ENCODE peak calls at places on chromosomes 12 and 14, in ten cellular contexts. N, J, Z, C, A, O, G, B, I and W are unnamed samples.

GRCh38 chr12:30694412-30694955 is 1.2 kb downstream of the IPO8 start:
- DNase-seq in J (no peak), C (no peak), A (no peak), N (no peak), Z (peak), B (no peak), G (no peak), I (no peak), O (no peak), W (no peak)

GRCh38 chr14:83709116-83709515 is 1820.8 kb upstream of the FLRT2 start:
- DNase-seq in J (no peak), C (no peak), A (no peak), B (no peak), N (no peak), I (no peak), Z (no peak), G (no peak), O (no peak), W (no peak)

GRCh38 chr14:99009875-99010274 is 262.1 kb downstream of the BCL11B start:
- DNase-seq in Z (no peak), O (no peak), A (no peak), G (no peak), N (no peak), C (no peak), I (no peak), J (no peak), B (peak), W (no peak)

GRCh38 chr12:114916124-114916523 is 232.1 kb upstream of the TBX3 start:
- DNase-seq in A (no peak), N (no peak), G (no peak), J (no peak), C (peak), I (no peak), B (no peak), O (no peak), Z (peak), W (no peak)

GRCh38 chr14:95828649-95829265 is 47.9 kb upstream of the TUNAR start:
- DNase-seq in B (no peak), I (no peak), G (no peak), N (no peak), J (no peak), C (no peak), O (no peak), Z (no peak), A (no peak), W (no peak)

GRCh38 chr12:1360812-1361211 is 233.6 kb downstream of the FBXL14 start:
- DNase-seq in O (no peak), G (no peak), N (no peak), A (no peak), Z (peak), I (no peak), B (no peak), J (no peak), C (no peak), W (no peak)

GRCh38 chr12:100545092-100545491 is 28.4 kb upstream of the GAS2L3 start:
- DNase-seq in O (no peak), I (no peak), C (no peak), Z (peak), N (no peak), B (no peak), A (no peak), G (no peak), J (no peak), W (no peak)

GRCh38 chr12:32418903-32419519 is 19.7 kb downstream of the FGD4 start:
- DNase-seq in Z (no peak), I (no peak), C (no peak), O (no peak), A (no peak), B (no peak), J (no peak), N (no peak), G (no peak), W (no peak)

GRCh38 chr12:3294481-3294911 is 196.5 kb upstream of the PRMT8 start:
- DNase-seq in C (no peak), N (no peak), I (no peak), A (no peak), Z (no peak), B (no peak), G (no peak), J (no peak), O (no peak), W (no peak)

GRCh38 chr12:28424965-28425364 is 234.7 kb downstream of the CCDC91 start:
- DNase-seq in N (no peak), J (peak), B (no peak), C (no peak), A (no peak), I (no peak), G (peak), O (peak), Z (peak), W (no peak)

GRCh38 chr12:118307069-118307954 is 65.4 kb downstream of the TAOK3 start:
- DNase-seq in C (no peak), G (no peak), N (no peak), J (no peak), I (no peak), A (no peak), O (no peak), Z (peak), B (no peak), W (no peak)

GRCh38 chr12:659090-659683 is 4.1 kb downstream of the NINJ2 start:
- DNase-seq in B (no peak), N (no peak), J (no peak), O (no peak), G (no peak), C (no peak), I (no peak), A (no peak), Z (no peak), W (no peak)

GRCh38 chr12:38772427-38772826 is 133.0 kb downstream of the CPNE8 start:
- DNase-seq in N (no peak), Z (no peak), A (no peak), O (no peak), J (no peak), G (no peak), C (no peak), I (no peak), B (no peak), W (no peak)

GRCh38 chr12:66915312-66915904 is 236.5 kb upstream of the GRIP1 start:
- DNase-seq in G (no peak), N (no peak), I (no peak), B (no peak), J (no peak), A (no peak), C (no peak), O (no peak), Z (no peak), W (no peak)

GRCh38 chr12:66693901-66694513 is 15.1 kb upstream of the GRIP1 start:
- DNase-seq in O (peak), Z (peak), N (peak), B (no peak), C (peak), A (no peak), G (no peak), I (no peak), J (no peak), W (no peak)

GRCh38 chr12:47820631-47821345 is 1.1 kb upstream of the HDAC7 start:
- DNase-seq in N (no peak), O (peak), Z (peak), G (peak), I (peak), B (no peak), C (peak), A (peak), J (peak), W (no peak)

GRCh38 chr12:48796976-48797375 is 8.1 kb upstream of the ADCY6 start:
- DNase-seq in N (no peak), G (no peak), O (no peak), I (no peak), J (no peak), Z (no peak), C (no peak), B (no peak), A (no peak), W (no peak)

GRCh38 chr12:131177599-131177998 is 223.9 kb downstream of the ADGRD1 start:
- DNase-seq in G (no peak), O (no peak), N (no peak), B (peak), J (no peak), C (no peak), A (no peak), I (no peak), Z (no peak), W (no peak)

GRCh38 chr12:131176266-131176665 is 222.6 kb downstream of the ADGRD1 start:
- DNase-seq in G (no peak), Z (no peak), O (no peak), B (no peak), J (no peak), N (no peak), I (no peak), A (no peak), C (no peak), W (no peak)

GRCh38 chr12:131171029-131171428 is 217.3 kb downstream of the ADGRD1 start:
- DNase-seq in C (no peak), O (no peak), G (no peak), I (no peak), Z (no peak), N (no peak), J (no peak), B (no peak), A (no peak), W (no peak)

GRCh38 chr12:131176926-131177325 is 223.2 kb downstream of the ADGRD1 start:
- DNase-seq in I (no peak), B (no peak), O (no peak), Z (no peak), N (no peak), C (no peak), J (no peak), G (no peak), A (no peak), W (no peak)

DNA sequence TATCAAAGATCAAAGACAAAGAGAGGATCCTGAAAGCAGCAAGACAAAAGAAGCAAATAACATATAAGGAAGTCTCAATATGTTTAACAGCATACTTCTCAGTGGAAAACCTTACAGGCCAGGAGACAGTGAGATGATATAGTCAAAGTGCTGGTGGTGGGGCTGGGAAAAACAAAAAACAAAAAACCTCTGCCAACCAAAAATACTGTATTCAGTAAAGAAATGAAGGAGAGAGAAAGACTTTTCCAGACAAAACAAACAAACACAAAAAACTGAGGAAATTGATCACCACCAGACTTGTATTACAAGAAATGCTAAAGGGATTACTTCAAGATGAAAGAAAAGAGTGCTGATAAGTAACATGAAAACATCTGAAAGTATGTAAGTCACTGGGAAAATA is 221.2 kb downstream of the ADGRD1 start:
- DNase-seq in N (no peak), A (no peak), O (no peak), Z (no peak), C (no peak), G (no peak), J (no peak), I (no peak), B (no peak), W (no peak)
- TF ChIP-seq CTCF in N (no peak), A (no peak), O (no peak), Z (no peak), C (no peak), G (no peak), J (no peak), I (no peak), B (no peak), W (no peak)

GRCh38 chr14:101410126-101410525 is 151.2 kb upstream of the DIO3 start:
- DNase-seq in C (no peak), O (no peak), A (no peak), B (no peak), N (no peak), Z (no peak), I (no peak), G (no peak), J (no peak), W (no peak)

GRCh38 chr14:101411770-101412169 is 149.5 kb upstream of the DIO3 start:
- DNase-seq in O (no peak), I (no peak), A (no peak), C (no peak), N (no peak), J (no peak), Z (no peak), G (no peak), B (no peak), W (no peak)

GRCh38 chr14:101411151-101411550 is 150.1 kb upstream of the DIO3 start:
- DNase-seq in C (no peak), O (no peak), I (no peak), A (no peak), G (no peak), N (no peak), Z (no peak), J (no peak), B (no peak), W (no peak)

GRCh38 chr14:101409006-101409543 is 152.2 kb upstream of the DIO3 start:
- DNase-seq in I (no peak), G (no peak), Z (no peak), B (no peak), J (no peak), N (no peak), A (no peak), C (no peak), O (no peak), W (no peak)

DNA sequence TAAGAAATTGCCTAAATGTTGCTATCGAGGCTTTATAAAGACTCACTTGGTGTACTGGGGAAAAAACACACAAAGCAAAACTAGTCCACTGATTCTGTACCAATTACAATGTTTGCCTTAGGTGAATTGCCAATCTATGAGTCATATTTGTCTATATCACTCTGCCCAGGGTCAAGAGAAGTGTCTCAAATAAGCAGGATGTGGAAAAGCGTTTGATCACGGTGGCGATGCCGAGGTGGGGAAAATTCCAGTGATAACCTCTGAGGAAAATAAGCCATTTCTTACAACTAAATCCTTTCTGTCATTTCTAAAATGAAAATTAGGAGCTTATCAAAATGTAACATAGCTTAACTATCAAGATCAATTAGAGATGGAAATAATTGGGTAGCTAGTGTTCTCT is 148.6 kb upstream of the DIO3 start:
- DNase-seq in Z (no peak), G (no peak), A (no peak), N (no peak), J (no peak), O (no peak), B (no peak), C (no peak), I (no peak), W (no peak)
- H3K4me3 ChIP-seq in Z (no peak), G (no peak), A (no peak), N (no peak), J (no peak), O (no peak), B (no peak), C (no peak), I (no peak), W (no peak)

GRCh38 chr14:58362798-58363412 is 32.8 kb upstream of the TOMM20L start:
- DNase-seq in Z (peak), A (no peak), N (peak), J (no peak), O (peak), C (no peak), B (no peak), G (no peak), I (no peak), W (no peak)
- TF ChIP-seq CTCF in Z (peak), A (peak), N (peak), J (no peak), O (peak), C (peak), B (no peak), G (no peak), I (peak), W (peak)

DNA sequence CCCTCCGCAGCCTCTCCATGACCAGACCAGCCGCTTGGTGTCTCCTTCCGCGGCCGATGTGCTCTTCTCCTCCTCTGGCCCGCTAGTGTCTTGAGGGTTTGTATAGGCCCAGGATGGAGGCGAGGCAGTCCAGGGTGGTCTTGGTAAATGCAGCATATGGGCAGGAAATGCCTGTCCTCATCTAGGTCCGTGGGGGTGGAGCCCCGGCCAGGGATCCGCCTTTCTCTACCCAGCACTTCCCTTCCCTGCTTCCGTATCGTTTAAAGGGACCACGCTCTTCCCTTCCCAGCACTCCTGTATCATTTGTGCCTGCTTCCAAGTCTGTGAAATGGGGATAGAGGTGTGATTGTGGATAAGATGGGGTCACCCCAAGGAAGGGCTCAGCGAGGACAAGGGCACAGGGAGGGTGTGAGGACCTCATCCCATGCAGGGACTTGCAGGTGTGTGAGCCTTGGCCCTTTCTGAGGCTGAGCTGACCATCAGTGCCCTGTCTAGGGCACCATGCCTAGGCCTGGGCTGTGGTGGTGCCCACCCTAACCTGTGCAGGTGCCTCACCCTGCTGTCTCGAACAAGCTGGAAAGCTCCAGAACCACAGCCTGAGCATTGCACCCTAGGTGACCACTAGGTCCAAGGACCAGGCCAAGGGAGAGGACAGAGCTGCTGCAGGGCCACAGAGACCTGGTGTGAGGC is 326.8 kb upstream of the RTL1 start:
- DNase-seq in Z (no peak), B (peak), G (peak), A (peak), O (no peak), J (no peak), C (peak), N (no peak), I (no peak), W (peak)
- H3K4me3 ChIP-seq in Z (no peak), B (no peak), G (peak), A (no peak), O (no peak), J (no peak), C (no peak), N (no peak), I (no peak), W (no peak)

GRCh38 chr12:74412607-74413230 is 124.9 kb upstream of the ATXN7L3B start:
- DNase-seq in O (peak), N (no peak), A (no peak), J (no peak), I (no peak), Z (peak), C (no peak), B (no peak), G (no peak), W (no peak)
- TF ChIP-seq CTCF in O (peak), N (peak), A (peak), J (no peak), I (peak), Z (peak), C (peak), B (peak), G (no peak), W (peak)

DNA sequence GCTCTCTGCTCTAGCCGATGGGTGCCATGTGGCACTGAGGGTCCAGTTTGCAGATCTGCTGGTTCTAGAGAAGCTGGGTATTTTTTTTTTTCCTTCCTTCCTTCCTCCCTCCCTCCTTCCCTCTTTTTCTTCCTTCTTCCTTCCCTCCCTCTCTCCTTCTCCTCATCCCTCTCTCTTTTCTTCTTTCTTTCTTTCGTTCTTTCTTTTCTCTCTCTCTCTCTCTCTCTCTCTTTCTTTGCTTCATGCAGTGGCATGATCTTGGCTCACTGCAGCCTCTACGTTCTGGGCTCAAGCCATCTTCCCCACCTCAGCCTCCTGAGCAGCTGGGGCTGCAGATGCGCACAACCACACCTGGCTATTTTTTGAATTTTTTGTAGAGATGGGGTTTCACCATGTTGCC is 2.7 kb upstream of the BCL7A start:
- DNase-seq in N (no peak), Z (no peak), J (no peak), A (no peak), O (no peak), C (no peak), B (no peak), G (no peak), I (no peak), W (no peak)
- H3K4me3 ChIP-seq in N (no peak), Z (no peak), J (no peak), A (no peak), O (no peak), C (no peak), B (no peak), G (no peak), I (no peak), W (no peak)

GRCh38 chr14:27528328-27528727 is 930.5 kb upstream of the NOVA1 start:
- DNase-seq in G (no peak), A (no peak), N (peak), O (peak), C (no peak), J (no peak), I (no peak), Z (no peak), B (no peak), W (no peak)
- TF ChIP-seq CTCF in G (no peak), A (peak), N (peak), O (peak), C (peak), J (no peak), I (no peak), Z (no peak), B (no peak), W (peak)

GRCh38 chr12:122891661-122892525 is 4.0 kb downstream of the VPS37B start:
- DNase-seq in A (no peak), C (no peak), G (no peak), I (no peak), J (no peak), O (peak), B (no peak), N (no peak), Z (peak), W (no peak)
- H3K4me3 ChIP-seq in A (no peak), C (no peak), G (no peak), I (peak), J (no peak), O (peak), B (no peak), N (peak), Z (peak), W (peak)

GRCh38 chr14:38207830-38208815 is at the start of gene SSTR1:
- DNase-seq in N (no peak), I (peak), G (no peak), A (peak), O (peak), Z (no peak), J (no peak), B (no peak), C (no peak), W (no peak)

GRCh38 chr14:38210168-38210567 is 2.5 kb downstream of the SSTR1 start:
- DNase-seq in C (no peak), I (peak), Z (peak), G (no peak), O (no peak), J (no peak), B (no peak), A (no peak), N (no peak), W (peak)

GRCh38 chr14:38207342-38207741 is 362 bp upstream of the SSTR1 start:
- DNase-seq in Z (no peak), G (no peak), J (no peak), B (no peak), I (no peak), C (no peak), A (no peak), N (no peak), O (no peak), W (no peak)

GRCh38 chr14:38209572-38210159 is 2.0 kb downstream of the SSTR1 start:
- DNase-seq in Z (no peak), A (no peak), N (no peak), O (no peak), J (no peak), B (no peak), I (peak), G (no peak), C (no peak), W (no peak)

GRCh38 chr14:38208825-38209562 is 1.3 kb downstream of the SSTR1 start:
- DNase-seq in A (peak), J (no peak), Z (peak), G (no peak), I (peak), B (no peak), C (no peak), O (peak), N (no peak), W (no peak)
- TF ChIP-seq CTCF in A (no peak), J (no peak), Z (peak), G (no peak), I (no peak), B (no peak), C (no peak), O (peak), N (no peak), W (no peak)